ENCODE peak calls at places on chromosome 7, in six cellular contexts. T is cardiac muscle cell; B is left ventricle myocardium inferior; K is A673; C is transverse colon; S is CD8-positive, alpha-beta T cell. J is an unnamed sample.

GRCh38 chr7:155722118-155722517 is 77.7 kb downstream of the RBM33 start:
- DNase-seq in T (no peak), B (no peak), K (no peak), C (no peak), S (no peak), J (no peak)

GRCh38 chr7:15864260-15864991 is 177.9 kb upstream of the MEOX2 start:
- DNase-seq in T (no peak), B (no peak), K (no peak), C (no peak), S (no peak), J (no peak)

GRCh38 chr7:70506463-70506862 is 625.5 kb upstream of the GALNT17 start:
- DNase-seq in T (peak; percentile 7), B (no peak), K (peak; percentile 19), C (no peak), S (no peak), J (no peak)

GRCh38 chr7:103934508-103934907 is 55.0 kb downstream of the RELN start:
- DNase-seq in T (no peak), B (no peak), K (no peak), C (no peak), S (no peak), J (no peak)

GRCh38 chr7:469591-469961 is 50.1 kb downstream of the PDGFA start:
- DNase-seq in T (no peak), B (no peak), K (no peak), C (peak; percentile 4), S (no peak), J (no peak)

GRCh38 chr7:137625197-137625596 is 221.6 kb downstream of the DGKI start:
- DNase-seq in T (peak; percentile 7), B (no peak), K (peak; percentile 27), C (no peak), S (no peak), J (no peak)

GRCh38 chr7:29135851-29136250 is 10.5 kb downstream of the CPVL start:
- DNase-seq in T (no peak), B (no peak), K (no peak), C (no peak), S (no peak), J (no peak)

GRCh38 chr7:2093841-2094220 is 138.9 kb downstream of the MAD1L1 start:
- DNase-seq in T (no peak), B (no peak), K (no peak), C (no peak), S (no peak), J (no peak)

GRCh38 chr7:78055160-78055559 is 256.6 kb downstream of the PHTF2 start:
- DNase-seq in T (no peak), B (no peak), K (no peak), C (no peak), S (no peak), J (no peak)

GRCh38 chr7:143392875-143393266 is 11.7 kb downstream of the ZYX start:
- DNase-seq in T (peak; percentile 44), B (no peak), K (no peak), C (no peak), S (no peak), J (no peak)

GRCh38 chr7:69341288-69341687 is 257.0 kb upstream of the AUTS2 start:
- DNase-seq in T (no peak), B (no peak), K (no peak), C (no peak), S (no peak), J (no peak)

GRCh38 chr7:88302486-88302885 is 4.2 kb downstream of the STEAP4 start:
- DNase-seq in T (peak; percentile 18), B (no peak), K (no peak), C (no peak), S (no peak), J (no peak)

GRCh38 chr7:150562919-150563318 is 4.3 kb upstream of the GIMAP4 start:
- DNase-seq in T (no peak), B (no peak), K (no peak), C (no peak), S (no peak), J (no peak)

DNA sequence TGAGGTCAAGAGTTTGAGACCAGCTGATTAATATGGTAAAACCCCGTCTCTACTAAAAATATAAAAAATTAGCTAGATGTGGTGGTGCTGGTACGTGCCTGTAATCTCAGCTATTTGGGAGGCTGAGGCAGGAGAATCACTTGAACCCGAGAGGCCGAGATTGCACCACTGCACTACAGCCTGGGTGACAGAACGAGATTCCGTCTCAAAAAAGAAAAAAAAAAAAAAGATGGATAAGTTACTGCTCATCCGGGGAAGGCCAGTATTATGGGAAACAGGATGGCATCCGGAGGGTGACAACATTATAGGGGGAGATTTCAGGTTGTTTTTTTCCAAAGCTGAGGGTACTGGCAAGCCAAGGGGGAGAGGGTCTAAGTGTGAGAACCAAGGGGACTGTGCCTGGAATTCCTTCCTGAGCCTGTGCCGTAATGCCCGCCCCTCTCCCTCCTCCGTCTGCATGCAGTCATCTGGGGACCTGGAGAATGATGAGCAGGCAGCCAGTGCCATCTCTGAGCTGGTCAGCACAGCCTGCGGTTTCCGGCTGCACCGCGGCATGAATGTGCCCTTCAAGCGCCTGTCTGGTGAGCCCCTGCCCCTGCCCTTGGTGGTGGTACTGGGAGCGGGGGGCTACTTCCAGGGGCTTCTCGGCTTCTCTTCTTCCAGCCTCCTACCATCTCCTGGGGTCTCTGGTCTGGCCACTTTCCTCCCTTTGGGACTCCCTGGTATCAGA is 4.4 kb downstream of the LAMTOR4 start:
- DNase-seq in T (no peak), B (no peak), K (peak; percentile 2), C (no peak), S (no peak), J (no peak)
- H3K27ac ChIP-seq in T (no peak overlapping the region), B (no peak overlapping the region), K (no peak overlapping the region), C (peak overlapping the region; percentile 89), S (no peak overlapping the region), J (no peak overlapping the region)

GRCh38 chr7:108234981-108235450 is 104.9 kb upstream of the LAMB4 start:
- DNase-seq in T (peak; percentile 23), B (no peak), K (no peak), C (no peak), S (no peak), J (no peak)
- TF ChIP-seq CTCF in T (no peak), B (no peak), K (no peak), C (no peak), S (no peak), J (no peak)

DNA sequence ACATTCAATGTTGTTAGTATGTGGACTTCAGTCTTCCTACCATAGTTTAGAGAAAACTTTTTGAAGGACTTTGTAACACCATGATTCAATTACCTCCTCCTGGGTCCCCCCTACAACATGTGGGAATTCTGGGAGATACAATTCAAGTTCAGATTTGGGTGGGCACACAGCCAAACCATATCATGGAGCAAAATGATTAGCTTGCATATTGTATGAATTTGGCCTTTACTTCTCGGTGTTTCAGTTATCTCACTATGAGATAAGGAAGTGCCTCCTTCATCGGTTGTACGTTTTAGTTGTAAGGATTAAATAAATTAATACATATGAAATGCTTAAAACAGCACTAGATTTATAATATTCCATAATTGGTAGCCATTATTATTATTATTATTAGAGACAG is 428.7 kb downstream of the EXOC4 start:
- DNase-seq in T (no peak), B (no peak), K (no peak), C (no peak), S (no peak), J (no peak)
- H3K9me3 ChIP-seq in T (no peaks in the 10 kb centered on the region), B (no peaks in the 10 kb centered on the region), K (no peaks in the 10 kb centered on the region), C (no peaks in the 10 kb centered on the region), S (no peaks in the 10 kb centered on the region), J (no peaks in the 10 kb centered on the region)

GRCh38 chr7:128188396-128189230 is 52.5 kb upstream of the LEP start:
- DNase-seq in T (no peak), B (no peak), K (no peak), C (no peak), S (no peak), J (no peak)

GRCh38 chr7:128192497-128193142 is 48.5 kb upstream of the LEP start:
- DNase-seq in T (no peak), B (no peak), K (no peak), C (no peak), S (no peak), J (no peak)

GRCh38 chr7:128191136-128191844 is 49.8 kb upstream of the LEP start:
- DNase-seq in T (no peak), B (no peak), K (no peak), C (no peak), S (no peak), J (no peak)

GRCh38 chr7:128190051-128190640 is 50.9 kb upstream of the LEP start:
- DNase-seq in T (no peak), B (no peak), K (no peak), C (no peak), S (no peak), J (no peak)

GRCh38 chr7:128189231-128189930 is 51.7 kb upstream of the LEP start:
- DNase-seq in T (no peak), B (no peak), K (no peak), C (no peak), S (no peak), J (no peak)
- H3K27ac ChIP-seq in T (no peak overlapping the region), B (no peak overlapping the region), K (no peak overlapping the region), C (no peak overlapping the region), S (no peak overlapping the region), J (no peak overlapping the region)

GRCh38 chr7:140298213-140298612 is 100.1 kb downstream of the SLC37A3 start:
- DNase-seq in T (no peak), B (no peak), K (no peak), C (no peak), S (no peak), J (no peak)

GRCh38 chr7:140295224-140295623 is 103.1 kb downstream of the SLC37A3 start:
- DNase-seq in T (no peak), B (no peak), K (no peak), C (no peak), S (no peak), J (no peak)

GRCh38 chr7:140300263-140301131 is 97.8 kb downstream of the SLC37A3 start:
- DNase-seq in T (no peak), B (no peak), K (no peak), C (no peak), S (no peak), J (no peak)

GRCh38 chr7:140294454-140294853 is 103.9 kb downstream of the SLC37A3 start:
- DNase-seq in T (no peak), B (no peak), K (no peak), C (no peak), S (no peak), J (no peak)

GRCh38 chr7:140297192-140297591 is 101.1 kb downstream of the SLC37A3 start:
- DNase-seq in T (no peak), B (no peak), K (no peak), C (no peak), S (no peak), J (no peak)
- TF ChIP-seq CTCF in T (no peak), B (no peak), K (no peak), C (no peak), S (no peak), J (no peak)

DNA sequence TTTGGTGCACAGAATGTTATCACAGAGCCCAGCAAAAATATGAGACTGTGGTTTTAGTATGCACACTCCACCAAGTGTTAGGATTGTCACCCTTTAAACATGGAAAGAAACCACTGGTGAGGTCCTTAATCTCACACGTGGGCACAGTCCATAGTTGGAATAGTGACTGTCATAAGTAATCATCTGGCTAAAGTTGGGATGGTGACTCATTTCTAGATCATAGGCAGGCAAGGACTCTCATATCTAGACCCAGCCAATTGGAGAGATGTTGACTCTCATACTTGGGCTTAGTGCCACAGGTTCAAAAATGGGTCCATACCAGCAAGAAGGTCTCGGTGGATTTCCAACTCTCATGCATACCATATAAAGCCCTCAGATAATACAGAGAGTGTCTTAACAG is 39.6 kb upstream of the ZNF680 start:
- DNase-seq in T (peak; percentile 87), B (no peak), K (no peak), C (no peak), S (no peak), J (no peak)
- H3K9me3 ChIP-seq in T (peaks cover 3% of the 10 kb centered on the region), B (no peaks in the 10 kb centered on the region), K (peaks cover 9% of the 10 kb centered on the region), C (no peaks in the 10 kb centered on the region), S (no peaks in the 10 kb centered on the region), J (no peaks in the 10 kb centered on the region)

J was measured in CD4-positive, alpha-beta T cell.